ENCODE peak calls at places on chromosomes 11 and 22, in four cellular contexts. B is WTC11, F is K562, Y is GM12878. C is an unnamed sample.

GRCh38 chr22:38947321-38948112 is 9.9 kb upstream of the APOBEC3A start:
- DNase-seq in B (no peak), Y (no peak), F (no peak), C (no peak)

GRCh38 chr11:106540001-106540400 is 462.5 kb downstream of the AASDHPPT start:
- DNase-seq in F (no peak), Y (no peak), B (no peak), C (no peak)

GRCh38 chr11:2097356-2097997 is 41.7 kb downstream of the IGF2 start:
- DNase-seq in F (no peak), Y (no peak), B (peak), C (peak)

GRCh38 chr11:7246179-7246578 is 5.5 kb upstream of the SYT9 start:
- DNase-seq in Y (no peak), B (no peak), F (no peak), C (no peak)

GRCh38 chr22:37120569-37121340 is 11.2 kb upstream of the TMPRSS6 start:
- DNase-seq in B (no peak), F (no peak), Y (no peak), C (no peak)

GRCh38 chr11:86155210-86155844 is 86.4 kb upstream of the PICALM start:
- DNase-seq in Y (no peak), F (no peak), B (no peak), C (no peak)

GRCh38 chr22:41862530-41863266 is 29.8 kb downstream of the SREBF2 start:
- DNase-seq in B (no peak), F (no peak), Y (peak), C (no peak)

GRCh38 chr11:93827347-93827746 is 23.1 kb downstream of the VSTM5 start:
- DNase-seq in B (no peak), Y (no peak), F (no peak), C (no peak)

GRCh38 chr22:48340191-48340590 is 1487.5 kb downstream of the BRD1 start:
- DNase-seq in B (no peak), Y (no peak), F (no peak), C (no peak)

GRCh38 chr11:31764766-31765165 is 46.4 kb downstream of the PAX6 start:
- DNase-seq in B (no peak), F (no peak), Y (no peak), C (no peak)

GRCh38 chr11:4610258-4610935 is 2.4 kb upstream of the TRIM68 start:
- DNase-seq in F (no peak), B (no peak), Y (no peak), C (no peak)

GRCh38 chr11:106459135-106459534 is 381.7 kb downstream of the AASDHPPT start:
- DNase-seq in B (no peak), Y (no peak), F (no peak), C (no peak)

GRCh38 chr11:94840209-94840608 is 72.1 kb downstream of the AMOTL1 start:
- DNase-seq in F (no peak), B (no peak), Y (no peak), C (no peak)

GRCh38 chr11:94838027-94838610 is 70.0 kb downstream of the AMOTL1 start:
- DNase-seq in Y (no peak), F (no peak), B (no peak), C (no peak)

GRCh38 chr11:94834931-94835330 is 66.8 kb downstream of the AMOTL1 start:
- DNase-seq in F (no peak), B (no peak), Y (no peak), C (no peak)

GRCh38 chr11:94835571-94835970 is 67.4 kb downstream of the AMOTL1 start:
- DNase-seq in B (no peak), Y (no peak), F (no peak), C (no peak)

GRCh38 chr11:94837317-94837716 is 69.2 kb downstream of the AMOTL1 start:
- DNase-seq in Y (no peak), B (no peak), F (no peak), C (no peak)
- TF ChIP-seq CBFB in Y (no peak), B (no peak), F (no peak), C (no peak)

GRCh38 chr11:66220566-66220935 is 47.9 kb upstream of the RAB1B start:
- DNase-seq in F (no peak), Y (no peak), B (no peak), C (no peak)

GRCh38 chr11:66218026-66218425 is 50.4 kb upstream of the RAB1B start:
- DNase-seq in B (no peak), F (no peak), Y (no peak), C (no peak)

GRCh38 chr11:66218846-66219620 is 49.4 kb upstream of the RAB1B start:
- DNase-seq in B (no peak), F (no peak), Y (no peak), C (no peak)

GRCh38 chr11:66219846-66220565 is 48.4 kb upstream of the RAB1B start:
- DNase-seq in Y (no peak), B (no peak), F (no peak), C (no peak)

GRCh38 chr11:66216911-66217310 is 51.5 kb upstream of the RAB1B start:
- DNase-seq in Y (no peak), B (no peak), F (no peak), C (no peak)
- TF ChIP-seq CBFB in Y (no peak), B (no peak), F (no peak), C (no peak)

GRCh38 chr11:33063326-33063775 is 24.0 kb downstream of the TCP11L1 start:
- DNase-seq in B (no peak), F (no peak), Y (peak), C (no peak)
- TF ChIP-seq CBFB in B (no peak), F (no peak), Y (peak), C (no peak)

GRCh38 chr22:31451709-31452571 is 37.7 kb downstream of the EIF4ENIF1 start:
- DNase-seq in Y (peak), B (no peak), F (peak), C (peak)
- TF ChIP-seq CBFB in Y (no peak), B (no peak), F (no peak), C (no peak)

DNA sequence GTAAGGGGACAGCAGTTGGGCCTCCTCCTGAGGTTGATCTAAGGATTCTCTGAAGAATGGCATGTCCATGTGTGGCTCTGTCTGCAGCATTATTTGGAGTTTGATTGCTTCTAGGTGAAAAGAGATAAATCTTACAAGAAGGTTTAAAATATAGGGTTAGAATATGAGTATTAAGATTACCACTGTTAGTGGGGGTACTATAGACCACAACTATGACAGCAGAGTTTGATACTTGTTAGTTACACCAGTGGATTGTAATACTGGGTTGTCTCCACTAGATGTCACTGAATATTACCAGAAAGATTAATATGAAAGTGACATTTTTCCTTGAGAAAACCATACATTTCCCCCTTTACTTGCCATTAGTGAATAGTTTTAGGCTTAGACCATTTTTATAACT is 47.9 kb downstream of the ZNF280B start:
- DNase-seq in B (no peak), Y (no peak), F (peak), C (peak)
- TF ChIP-seq CBFB in B (no peak), Y (no peak), F (no peak), C (no peak)

GRCh38 chr11:71582309-71582895 is at the start of gene KRTAP5-11:
- DNase-seq in B (no peak), Y (no peak), F (no peak), C (no peak)

GRCh38 chr11:71574418-71574817 is 8.3 kb downstream of the KRTAP5-11 start:
- DNase-seq in F (no peak), B (no peak), Y (no peak), C (no peak)

GRCh38 chr11:71577469-71578004 is 5.1 kb downstream of the KRTAP5-11 start:
- DNase-seq in F (no peak), B (no peak), Y (no peak), C (no peak)

GRCh38 chr11:71581826-71582225 is 849 bp downstream of the KRTAP5-11 start:
- DNase-seq in B (no peak), Y (no peak), F (no peak), C (no peak)

GRCh38 chr11:71580057-71581003 is 2.3 kb downstream of the KRTAP5-11 start:
- DNase-seq in F (peak), B (peak), Y (no peak), C (peak)
- TF ChIP-seq CBFB in F (no peak), B (no peak), Y (no peak), C (no peak)

GRCh38 chr11:113690619-113691569 is 15.2 kb downstream of the TMPRSS5 start:
- DNase-seq in F (peak), B (peak), Y (no peak), C (peak)
- TF ChIP-seq CBFB in F (no peak), B (no peak), Y (no peak), C (no peak)

GRCh38 chr22:31284241-31284745 is 8.0 kb downstream of the PIK3IP1 start:
- DNase-seq in F (no peak), Y (no peak), B (no peak), C (peak)

GRCh38 chr22:31284756-31285155 is 7.5 kb downstream of the PIK3IP1 start:
- DNase-seq in F (no peak), B (no peak), Y (no peak), C (no peak)

GRCh38 chr22:31279821-31280496 is 12.3 kb downstream of the PIK3IP1 start:
- DNase-seq in Y (no peak), B (no peak), F (no peak), C (no peak)

GRCh38 chr22:31281733-31282132 is 10.6 kb downstream of the PIK3IP1 start:
- DNase-seq in Y (no peak), B (no peak), F (no peak), C (no peak)

DNA sequence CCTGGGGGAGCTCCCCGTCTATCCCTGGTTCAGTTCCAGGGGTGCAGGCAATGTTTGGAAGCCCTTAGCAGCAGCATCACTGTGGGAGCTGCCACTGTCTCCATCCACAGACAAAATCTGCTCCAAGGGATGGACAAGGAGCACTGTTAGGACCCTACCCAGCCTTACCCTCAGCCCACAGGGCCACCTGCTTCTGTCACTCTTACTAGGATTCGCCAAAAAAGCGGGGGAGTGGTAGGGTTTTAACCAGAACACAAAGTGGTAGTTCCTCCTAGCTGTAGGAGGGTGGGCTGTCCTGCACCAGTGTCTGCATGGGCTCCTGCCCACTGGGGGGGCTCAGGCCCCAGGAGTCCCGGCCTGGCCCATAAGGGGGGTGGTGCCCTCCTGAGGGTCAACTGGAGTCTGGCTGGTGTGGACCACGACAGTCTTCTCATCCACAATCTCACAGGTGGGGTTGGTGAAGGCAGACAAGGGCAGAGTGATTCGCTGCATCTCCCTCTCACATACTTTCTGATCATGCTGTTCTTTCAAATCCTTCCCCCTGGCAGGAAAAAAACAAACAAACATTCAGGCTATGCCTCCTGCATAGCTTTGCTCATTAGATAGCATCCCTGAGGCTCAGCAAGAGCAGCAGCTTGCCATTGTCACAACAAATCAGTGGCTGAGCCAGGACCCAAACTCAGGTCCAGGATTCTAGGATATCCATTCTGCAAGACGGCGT is 9.4 kb downstream of the PIK3IP1 start:
- DNase-seq in B (no peak), Y (no peak), F (no peak), C (no peak)
- TF ChIP-seq CBFB in B (no peak), Y (no peak), F (no peak), C (no peak)

DNA sequence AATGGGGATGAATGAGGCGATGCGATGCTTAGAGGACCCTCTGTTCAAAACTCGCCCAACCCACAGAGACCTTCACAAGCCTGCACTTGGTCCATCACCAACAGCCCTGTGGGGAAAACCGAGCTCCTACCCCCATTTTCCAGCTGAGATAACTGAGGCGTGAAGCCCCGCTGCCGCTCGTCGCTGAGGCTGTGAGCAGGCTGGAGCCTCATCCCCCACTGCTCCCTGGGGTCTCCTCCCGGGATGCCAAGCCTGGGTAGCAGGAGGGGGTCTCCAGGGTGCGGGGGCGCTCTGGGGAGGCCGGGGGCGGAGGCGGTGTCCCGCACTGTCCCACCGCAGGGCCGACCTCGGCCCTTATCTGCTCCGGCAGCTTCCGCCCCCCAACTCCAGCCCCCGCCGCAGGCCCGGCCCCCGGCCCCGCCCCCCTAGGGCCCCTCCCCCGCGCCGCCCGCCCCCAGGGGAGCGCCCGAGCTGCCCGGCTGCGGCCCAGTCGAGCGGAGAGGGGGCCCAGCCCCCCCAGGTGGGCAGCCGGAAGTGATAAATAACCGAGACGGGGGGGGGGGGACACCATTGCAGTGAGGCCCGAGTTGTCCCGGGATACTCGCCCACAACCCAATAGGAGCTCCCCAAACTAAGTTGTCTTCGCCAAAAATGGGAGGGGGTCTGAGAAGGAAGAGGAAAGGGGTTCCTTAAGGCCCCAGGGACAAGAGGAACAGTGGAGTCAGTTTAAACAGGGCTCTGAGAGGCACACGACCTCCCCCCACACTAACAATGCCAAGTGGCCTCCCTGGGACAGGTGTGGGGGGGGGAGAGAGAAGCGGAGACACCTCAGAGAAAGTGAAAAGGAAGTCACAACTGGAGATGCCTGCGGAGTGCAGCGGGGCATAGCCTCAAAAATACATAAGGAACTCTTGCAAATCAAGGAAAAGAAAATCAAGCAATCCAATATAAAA is 8.3 kb upstream of the SLC39A13 start:
- DNase-seq in B (peak), Y (no peak), F (peak), C (no peak)
- TF ChIP-seq CBFB in B (no peak), Y (no peak), F (no peak), C (no peak)